ENCODE peak calls at places on chromosomes 13 and 19, in ten cellular contexts. Z is EH; Y is head of caudate nucleus; W is stimulated activated CD4-positive, alpha-beta T cell treated with anti-CD3 and anti-CD28 coated beads, Interleukin-2, amount 100 ng/mL, for 4 hours; N is NCI-H2227 treated with DMSO at 0.1 percent for 48 hours; S is activated CD8-positive, alpha-beta memory T cell treated with anti-CD3 and anti-CD28 coated beads, Interleukin-2, amount 50 U/mL, for 48 hours; T is coronary artery; F is mucosa of descending colon; K is left ventricle myocardium superior; G is effector memory CD8-positive, alpha-beta T cell. Q is an unnamed sample.

GRCh38 chr19:19460258-19460731 is 54.8 kb downstream of the GATAD2A start:
- DNase-seq in N (no peak), F (peak; percentile 39), T (no peak), Z (no peak), G (no peak), W (no peak), S (no peak), Y (no peak), K (peak; percentile 37), Q (no peak)

GRCh38 chr19:33471111-33471996 is 50.2 kb downstream of the PEPD start:
- DNase-seq in N (no peak), F (no peak), T (peak; percentile 67), Z (no peak), G (no peak), Y (no peak), W (no peak), K (no peak), S (peak; percentile 22), Q (no peak)

GRCh38 chr13:94119360-94119936 is 360.0 kb downstream of the DCT start:
- DNase-seq in Z (no peak), T (no peak), G (no peak), K (no peak), W (no peak), F (peak; percentile 67), S (no peak), N (no peak), Y (no peak), Q (no peak)

GRCh38 chr19:11123076-11123567 is 32.5 kb downstream of the SPC24 start:
- DNase-seq in T (no peak), Y (no peak), N (no peak), G (no peak), Z (no peak), W (no peak), F (no peak), S (no peak), K (no peak), Q (no peak)

GRCh38 chr19:1455002-1455335 is 5.0 kb downstream of the APC2 start:
- DNase-seq in G (no peak), N (no peak), W (no peak), S (no peak), F (no peak), K (peak; percentile 24), Y (no peak), T (no peak), Z (no peak), Q (no peak)

GRCh38 chr19:39679056-39679790 is 23.5 kb downstream of the LGALS16 start:
- DNase-seq in T (no peak), Z (no peak), F (no peak), S (peak; percentile 67), Y (no peak), G (no peak), W (peak; percentile 32), N (peak; percentile 59), K (no peak), Q (no peak)

GRCh38 chr13:40546047-40546446 is 120.4 kb downstream of the FOXO1 start:
- DNase-seq in W (no peak), Z (no peak), G (no peak), N (no peak), Y (no peak), K (no peak), F (no peak), S (no peak), T (no peak), Q (no peak)

GRCh38 chr13:113050856-113051431 is 54.6 kb upstream of the F7 start:
- DNase-seq in S (no peak), T (no peak), W (no peak), N (no peak), Z (no peak), F (no peak), Y (peak; percentile 39), G (no peak), K (peak; percentile 27), Q (no peak)

GRCh38 chr19:27851543-27852060 is 1361.3 kb downstream of the UQCRFS1 start:
- DNase-seq in Z (no peak), F (no peak), Y (no peak), T (no peak), W (no peak), S (no peak), G (no peak), N (no peak), K (no peak), Q (no peak)

GRCh38 chr19:590396-590745 is 690 bp downstream of the HCN2 start:
- DNase-seq in W (no peak), T (no peak), Z (peak; percentile 54), G (no peak), Y (no peak), F (peak; percentile 24), K (no peak), N (no peak), S (no peak), Q (no peak)

GRCh38 chr13:34153428-34154180 is 335.7 kb downstream of the RFC3 start:
- DNase-seq in G (no peak), S (no peak), K (peak; percentile 31), Z (no peak), Y (no peak), T (no peak), N (no peak), F (no peak), W (no peak), Q (no peak)

GRCh38 chr19:47661571-47661970 is 51.7 kb upstream of the EHD2 start:
- DNase-seq in S (no peak), W (no peak), F (no peak), T (no peak), K (no peak), Y (no peak), G (no peak), N (no peak), Z (peak; percentile 23), Q (no peak)

GRCh38 chr19:926595-927043 is 784 bp downstream of the ARID3A start:
- DNase-seq in S (peak; percentile 76), K (peak; percentile 76), Y (no peak), F (peak; percentile 71), N (no peak), Z (peak; percentile 39), G (no peak), T (no peak), W (no peak), Q (peak; percentile 18)

GRCh38 chr19:50759886-50760285 is 10.4 kb upstream of the GPR32 start:
- DNase-seq in K (no peak), N (no peak), Y (no peak), F (no peak), S (no peak), T (no peak), W (no peak), G (no peak), Z (peak; percentile 42), Q (no peak)

GRCh38 chr19:13824703-13825102 is 29.5 kb downstream of the ZSWIM4 start:
- DNase-seq in W (no peak), G (no peak), Y (no peak), K (no peak), N (no peak), S (no peak), F (no peak), Z (no peak), T (no peak), Q (no peak)

GRCh38 chr13:101917475-101917810 is 465.0 kb downstream of the ITGBL1 start:
- DNase-seq in N (no peak), G (no peak), T (no peak), Z (no peak), S (no peak), F (no peak), K (no peak), W (no peak), Y (peak; percentile 26), Q (no peak)

GRCh38 chr13:27182844-27183497 is 11.4 kb upstream of the USP12 start:
- DNase-seq in S (peak; percentile 15), N (no peak), T (peak; percentile 85), W (no peak), F (no peak), Z (peak; percentile 97), G (no peak), Y (no peak), K (peak; percentile 66), Q (no peak)

GRCh38 chr13:27583645-27584044 is 36.7 kb downstream of the LNX2 start:
- DNase-seq in S (no peak), Z (peak; percentile 56), W (no peak), Y (no peak), G (no peak), F (no peak), N (no peak), K (no peak), T (no peak), Q (no peak)

GRCh38 chr19:3670258-3670795 is 29.9 kb downstream of the PIP5K1C start:
- DNase-seq in N (no peak), G (no peak), S (no peak), Y (no peak), W (no peak), K (peak; percentile 83), F (peak; percentile 53), Z (peak; percentile 98), T (peak; percentile 96), Q (no peak)

GRCh38 chr19:42276821-42277220 is 7.8 kb downstream of the CIC start:
- DNase-seq in K (no peak), F (no peak), Z (peak; percentile 79), S (no peak), G (no peak), T (no peak), N (no peak), Y (no peak), W (no peak), Q (no peak)

GRCh38 chr19:53536223-53536543 is 1.8 kb upstream of the ZNF331 start:
- DNase-seq in Y (no peak), N (no peak), S (no peak), Z (no peak), T (no peak), W (no peak), F (no peak), K (no peak), G (no peak), Q (no peak)

GRCh38 chr19:2064788-2065524 is 13.9 kb upstream of the MKNK2 start:
- DNase-seq in W (no peak), G (no peak), K (peak; percentile 82), T (peak; percentile 87), Z (peak; percentile 41), S (no peak), F (no peak), Y (no peak), N (no peak), Q (peak; percentile 32)

GRCh38 chr19:49327878-49328544 is 3.0 kb upstream of the SLC6A16 start:
- DNase-seq in F (no peak), N (no peak), K (no peak), Z (peak; percentile 45), T (peak; percentile 7), Y (no peak), W (peak; percentile 38), S (peak; percentile 56), G (peak; percentile 34), Q (no peak)

GRCh38 chr19:29371766-29372415 is 153.9 kb upstream of the VSTM2B start:
- DNase-seq in S (peak; percentile 26), W (no peak), F (no peak), K (no peak), Z (no peak), G (no peak), N (no peak), Y (no peak), T (no peak), Q (no peak)

GRCh38 chr19:33000510-33000909 is 28.5 kb downstream of the FAAP24 start:
- DNase-seq in W (no peak), G (no peak), T (no peak), N (no peak), S (peak; percentile 52), Z (no peak), Y (no peak), K (no peak), F (no peak), Q (no peak)

GRCh38 chr19:40754611-40755247 is 3.7 kb downstream of the SNRPA start:
- DNase-seq in N (no peak), K (no peak), F (peak; percentile 77), W (peak; percentile 48), S (no peak), G (no peak), T (no peak), Y (peak; percentile 55), Z (peak; percentile 44), Q (no peak)

GRCh38 chr13:99916366-99917103 is 55.0 kb downstream of the ZIC5 start:
- DNase-seq in K (no peak), G (peak; percentile 11), Z (peak; percentile 70), W (peak; percentile 9), F (no peak), N (no peak), T (no peak), Y (no peak), S (no peak), Q (peak; percentile 35)

GRCh38 chr19:8487137-8487851 is 15.1 kb downstream of the PRAM1 start:
- DNase-seq in Y (peak; percentile 54), T (no peak), W (peak; percentile 10), F (peak; percentile 31), G (peak; percentile 63), Z (no peak), S (peak; percentile 74), K (peak; percentile 62), N (no peak), Q (peak; percentile 43)